ENCODE peak calls at places on chromosomes 2 and 18, in ten cellular contexts. K is heart left ventricle; V is NCI-H1417; A is activated naive CD4-positive, alpha-beta T cell treated with anti-CD3 and anti-CD28 coated beads, Interleukin-2, amount 50 U/mL, for 16 hours; R is amniotic stem cell; U is cardiac muscle cell; W is memory B cell; X is choroid plexus epithelial cell; Z is right lobe of liver; B is NCI-H1694 treated with DMSO at 0.1 percent for 48 hours. D is an unnamed sample.

GRCh38 chr2:202113571-202114142 is 40.6 kb downstream of the KIAA2012 start:
- DNase-seq in W (no peak), A (no peak), K (no peak), Z (no peak), V (no peak), R (peak), B (no peak), X (no peak), U (no peak), D (no peak)

GRCh38 chr2:108947271-108947907 is 41.6 kb downstream of the EDAR start:
- DNase-seq in X (no peak), R (no peak), Z (no peak), W (no peak), V (no peak), U (no peak), K (no peak), A (no peak), B (no peak), D (no peak)

GRCh38 chr2:1884933-1885580 is 140.7 kb upstream of the PXDN start:
- DNase-seq in X (peak), A (no peak), Z (peak), B (no peak), V (no peak), R (no peak), W (no peak), K (peak), U (no peak), D (no peak)

GRCh38 chr2:228466851-228467250 is 285.4 kb upstream of the SPHKAP start:
- DNase-seq in Z (no peak), U (no peak), K (no peak), X (no peak), A (no peak), B (no peak), R (no peak), V (no peak), W (no peak), D (no peak)

GRCh38 chr2:27118525-27119329 is at the start of gene CGREF1:
- DNase-seq in A (peak), X (no peak), K (no peak), R (no peak), U (peak), V (peak), W (no peak), Z (no peak), B (no peak), D (no peak)

GRCh38 chr2:27369471-27370025 is 590 bp downstream of the EIF2B4 start:
- DNase-seq in A (no peak), K (peak), Z (no peak), B (peak), U (no peak), R (peak), V (no peak), X (peak), W (no peak), D (peak)

GRCh38 chr2:233142355-233142897 is 82.3 kb downstream of the INPP5D start:
- DNase-seq in V (no peak), X (no peak), B (no peak), K (no peak), R (no peak), Z (no peak), W (peak), A (no peak), U (no peak), D (no peak)

GRCh38 chr18:29083545-29083944 is 906.6 kb upstream of the CDH2 start:
- DNase-seq in W (no peak), X (peak), A (no peak), B (no peak), K (no peak), V (peak), Z (no peak), R (no peak), U (no peak), D (no peak)

GRCh38 chr2:237184192-237184922 is 98.7 kb downstream of the COPS8 start:
- DNase-seq in A (no peak), R (no peak), B (no peak), U (no peak), X (peak), K (no peak), V (no peak), Z (no peak), W (no peak), D (no peak)

GRCh38 chr2:98896944-98897343 is 39.1 kb downstream of the CRACDL start:
- DNase-seq in X (no peak), B (no peak), U (no peak), K (no peak), V (no peak), Z (no peak), A (no peak), R (no peak), W (no peak), D (no peak)

GRCh38 chr18:54939375-54939917 is 19.8 kb downstream of the CCDC68 start:
- DNase-seq in B (no peak), W (no peak), Z (no peak), V (no peak), X (peak), K (no peak), A (no peak), U (no peak), R (no peak), D (no peak)

GRCh38 chr2:227013330-227013729 is 150.7 kb downstream of the COL4A4 start:
- DNase-seq in Z (no peak), B (no peak), V (no peak), A (no peak), U (no peak), X (no peak), W (no peak), R (no peak), K (no peak), D (no peak)

GRCh38 chr2:59217360-59217759 is 976.2 kb upstream of the FANCL start:
- DNase-seq in R (no peak), V (peak), Z (no peak), X (no peak), U (no peak), W (no peak), B (no peak), K (no peak), A (no peak), D (no peak)

GRCh38 chr18:26453370-26454030 is 94.9 kb downstream of the KCTD1 start:
- DNase-seq in U (no peak), K (no peak), A (no peak), V (peak), R (no peak), X (no peak), B (no peak), Z (no peak), W (no peak), D (no peak)

GRCh38 chr2:133142087-133142486 is 426.2 kb downstream of the NCKAP5 start:
- DNase-seq in B (no peak), A (no peak), K (no peak), U (no peak), Z (no peak), V (no peak), W (no peak), X (no peak), R (no peak), D (no peak)

GRCh38 chr2:118978064-118978463 is 36.1 kb downstream of the MARCO start:
- DNase-seq in Z (no peak), A (no peak), W (no peak), U (no peak), R (no peak), B (no peak), K (no peak), V (no peak), X (no peak), D (no peak)

GRCh38 chr2:43067254-43068052 is 159.0 kb downstream of the ZFP36L2 start:
- DNase-seq in V (no peak), B (no peak), R (no peak), Z (peak), X (no peak), K (no peak), W (no peak), U (no peak), A (no peak), D (no peak)

GRCh38 chr2:29223851-29224692 is 108.9 kb downstream of the CLIP4 start:
- DNase-seq in Z (peak), X (peak), K (no peak), U (no peak), R (no peak), A (no peak), W (no peak), B (no peak), V (no peak), D (peak)

GRCh38 chr2:112601754-112602153 is 17.3 kb downstream of the CHCHD5 start:
- DNase-seq in X (no peak), A (no peak), B (no peak), V (no peak), W (no peak), K (no peak), Z (no peak), U (no peak), R (no peak), D (no peak)

GRCh38 chr18:65919018-65919417 is 168.2 kb downstream of the CDH7 start:
- DNase-seq in U (no peak), X (no peak), V (no peak), Z (no peak), W (no peak), R (no peak), B (no peak), K (no peak), A (no peak), D (no peak)

GRCh38 chr2:146623771-146624170 is 1221.1 kb upstream of the ACVR2A start:
- DNase-seq in R (peak), U (no peak), Z (no peak), X (peak), A (no peak), K (no peak), V (no peak), B (no peak), W (no peak), D (no peak)

GRCh38 chr2:42049411-42050349 is 1.9 kb downstream of the PKDCC start:
- DNase-seq in A (no peak), U (peak), R (no peak), V (no peak), Z (no peak), X (peak), B (no peak), K (peak), W (no peak), D (no peak)

GRCh38 chr18:77566604-77567003 is 317.0 kb downstream of the GALR1 start:
- DNase-seq in W (no peak), B (no peak), V (no peak), U (no peak), K (no peak), A (no peak), X (no peak), Z (no peak), R (no peak), D (no peak)

GRCh38 chr18:8424917-8425725 is 184.1 kb upstream of the RAB12 start:
- DNase-seq in Z (no peak), R (peak), V (peak), X (peak), U (no peak), B (no peak), K (no peak), W (no peak), A (no peak), D (no peak)

GRCh38 chr2:36329746-36330145 is 25.8 kb upstream of the CRIM1 start:
- DNase-seq in V (no peak), B (no peak), U (no peak), Z (no peak), W (no peak), R (peak), A (no peak), X (peak), K (no peak), D (no peak)

D was measured in lung.